ENCODE peak calls at places on chromosomes 11 and 22, in seven cellular contexts. D, J, E, Z, V, U and C are unnamed samples.

GRCh38 chr11:77154381-77155081 is 26.5 kb downstream of the MYO7A start:
- DNase-seq in D (no peak), J (no peak), E (no peak), Z (no peak), V (no peak), U (no peak), C (peak; percentile 81)

GRCh38 chr11:18721576-18722292 is 4.3 kb downstream of the IGSF22 start:
- DNase-seq in D (peak; percentile 54), J (peak; percentile 60), E (peak; percentile 69), Z (peak; percentile 36), V (peak; percentile 57), U (peak; percentile 58), C (peak; percentile 43)

GRCh38 chr11:117606211-117606610 is 190.8 kb downstream of the DSCAML1 start:
- DNase-seq in D (no peak), J (no peak), E (no peak), Z (peak; percentile 45), V (no peak), U (no peak), C (no peak)

GRCh38 chr22:29541845-29542244 is 11.7 kb downstream of the THOC5 start:
- DNase-seq in D (no peak), J (no peak), E (no peak), Z (no peak), V (no peak), U (no peak), C (no peak)

GRCh38 chr22:42560381-42560780 is 6.6 kb downstream of the SERHL2 start:
- DNase-seq in D (no peak), J (peak; percentile 17), E (no peak), Z (no peak), V (no peak), U (no peak), C (no peak)

GRCh38 chr22:42365337-42365865 is 66.8 kb downstream of the NFAM1 start:
- DNase-seq in D (no peak), J (no peak), E (no peak), Z (no peak), V (no peak), U (peak; percentile 60), C (peak; percentile 79)

GRCh38 chr11:58958500-58958899 is 19.2 kb downstream of the GLYATL1 start:
- DNase-seq in D (peak; percentile 9), J (peak; percentile 13), E (peak; percentile 52), Z (peak; percentile 17), V (peak; percentile 10), U (peak; percentile 56), C (no peak)

GRCh38 chr11:94737171-94737611 is 31.0 kb upstream of the AMOTL1 start:
- DNase-seq in D (no peak), J (peak; percentile 84), E (no peak), Z (no peak), V (peak; percentile 66), U (no peak), C (no peak)

GRCh38 chr22:32518351-32518750 is 43.7 kb downstream of the FBXO7 start:
- DNase-seq in D (no peak), J (no peak), E (no peak), Z (no peak), V (no peak), U (no peak), C (no peak)

GRCh38 chr11:12536566-12536965 is 137.7 kb upstream of the TEAD1 start:
- DNase-seq in D (no peak), J (no peak), E (no peak), Z (no peak), V (no peak), U (no peak), C (no peak)

GRCh38 chr11:2517386-2518064 is 72.7 kb downstream of the KCNQ1 start:
- DNase-seq in D (peak; percentile 1), J (no peak), E (no peak), Z (no peak), V (no peak), U (no peak), C (no peak)

GRCh38 chr22:36734171-36735058 is 30.9 kb upstream of the CACNG2 start:
- DNase-seq in D (no peak), J (peak; percentile 28), E (no peak), Z (no peak), V (no peak), U (no peak), C (no peak)

GRCh38 chr11:127939000-127939399 is 648.4 kb downstream of the ETS1 start:
- DNase-seq in D (no peak), J (no peak), E (no peak), Z (no peak), V (peak; percentile 61), U (no peak), C (no peak)

GRCh38 chr11:28342704-28343103 is 234.5 kb downstream of the METTL15 start:
- DNase-seq in D (no peak), J (no peak), E (no peak), Z (no peak), V (peak; percentile 36), U (no peak), C (no peak)